ENCODE peak calls at places on chromosomes 3 and 15, in six cellular contexts. B, T, G, X, F and E are unnamed samples.

GRCh38 chr3:23079976-23080375 is 123.2 kb upstream of the UBE2E2 start:
- DNase-seq in B (peak; percentile 15), T (no peak), X (no peak), G (no peak), F (no peak), E (no peak)

GRCh38 chr3:190429681-190430080 is 20.0 kb downstream of the TMEM207 start:
- DNase-seq in X (no peak), B (no peak), G (no peak), T (no peak), F (no peak), E (no peak)

GRCh38 chr3:97647441-97647840 is 117.1 kb upstream of the ARL6 start:
- DNase-seq in X (no peak), G (no peak), B (no peak), F (no peak), T (no peak), E (no peak)

GRCh38 chr3:277873-278272 is 81.3 kb downstream of the CHL1 start:
- DNase-seq in T (no peak), F (no peak), B (no peak), X (no peak), G (no peak), E (no peak)

GRCh38 chr3:72724070-72724469 is 124.2 kb downstream of the SHQ1 start:
- DNase-seq in B (peak; percentile 31), X (no peak), G (no peak), F (no peak), T (no peak), E (no peak)

GRCh38 chr3:161415506-161416231 is 44.4 kb upstream of the SPTSSB start:
- DNase-seq in G (no peak), F (no peak), B (peak; percentile 62), T (no peak), X (no peak), E (peak; percentile 93)

GRCh38 chr3:115912372-115912771 is 289.1 kb downstream of the GAP43 start:
- DNase-seq in T (no peak), F (no peak), B (no peak), X (no peak), G (no peak), E (no peak)

GRCh38 chr3:141486416-141486734 is 452 bp upstream of the RASA2 start:
- DNase-seq in B (no peak), T (no peak), G (no peak), F (no peak), X (peak; percentile 56), E (no peak)

GRCh38 chr3:185733980-185734724 is 90.7 kb downstream of the IGF2BP2 start:
- DNase-seq in B (peak; percentile 82), T (peak; percentile 65), G (peak; percentile 80), F (no peak), X (peak; percentile 63), E (peak; percentile 87)

GRCh38 chr15:59473226-59473625 is 35.2 kb downstream of the FAM81A start:
- DNase-seq in G (no peak), B (no peak), T (no peak), F (no peak), X (no peak), E (peak; percentile 75)

GRCh38 chr15:38690737-38691332 is 126.2 kb upstream of the RASGRP1 start:
- DNase-seq in F (peak; percentile 46), X (peak; percentile 53), B (peak; percentile 68), T (peak; percentile 76), G (peak; percentile 60), E (peak; percentile 84)

GRCh38 chr15:95944193-95944592 is 386.3 kb upstream of the NR2F2 start:
- DNase-seq in T (no peak), G (no peak), F (no peak), X (peak; percentile 17), B (no peak), E (no peak)

GRCh38 chr15:78691167-78691872 is 50.3 kb upstream of the CHRNB4 start:
- DNase-seq in F (no peak), T (no peak), G (no peak), B (no peak), X (no peak), E (peak; percentile 18)

GRCh38 chr15:29825205-29825604 is 2.9 kb upstream of the TJP1 start:
- DNase-seq in F (no peak), T (no peak), X (no peak), B (no peak), G (no peak), E (peak; percentile 53)

GRCh38 chr15:29822100-29822684 is at the start of gene TJP1:
- DNase-seq in B (peak; percentile 84), G (peak; percentile 87), F (no peak), X (peak; percentile 39), T (peak; percentile 77), E (peak; percentile 72)

GRCh38 chr15:29821416-29822099 is 710 bp downstream of the TJP1 start:
- DNase-seq in T (peak; percentile 86), G (peak; percentile 77), B (peak; percentile 89), X (peak; percentile 74), F (no peak), E (peak; percentile 89)

GRCh38 chr15:29820802-29821160 is 1.5 kb downstream of the TJP1 start:
- DNase-seq in F (no peak), G (no peak), X (no peak), B (no peak), T (no peak), E (peak; percentile 55)

GRCh38 chr15:29822685-29823459 is 604 bp upstream of the TJP1 start:
- DNase-seq in F (no peak), X (peak; percentile 66), G (no peak), T (peak; percentile 64), B (peak; percentile 87), E (peak; percentile 87)
- TF ChIP-seq JUN in F (no peak), X (no peak), G (no peak), T (no peak), B (no peak), E (no peak)

GRCh38 chr3:41448396-41448795 is 249.1 kb downstream of the CTNNB1 start:
- DNase-seq in B (no peak), T (no peak), G (no peak), X (no peak), F (no peak), E (no peak)
- TF ChIP-seq CTCF in B (no peak), T (no peak), G (peak; percentile 12), X (peak; percentile 30), F (peak; percentile 42), E (no peak)

DNA sequence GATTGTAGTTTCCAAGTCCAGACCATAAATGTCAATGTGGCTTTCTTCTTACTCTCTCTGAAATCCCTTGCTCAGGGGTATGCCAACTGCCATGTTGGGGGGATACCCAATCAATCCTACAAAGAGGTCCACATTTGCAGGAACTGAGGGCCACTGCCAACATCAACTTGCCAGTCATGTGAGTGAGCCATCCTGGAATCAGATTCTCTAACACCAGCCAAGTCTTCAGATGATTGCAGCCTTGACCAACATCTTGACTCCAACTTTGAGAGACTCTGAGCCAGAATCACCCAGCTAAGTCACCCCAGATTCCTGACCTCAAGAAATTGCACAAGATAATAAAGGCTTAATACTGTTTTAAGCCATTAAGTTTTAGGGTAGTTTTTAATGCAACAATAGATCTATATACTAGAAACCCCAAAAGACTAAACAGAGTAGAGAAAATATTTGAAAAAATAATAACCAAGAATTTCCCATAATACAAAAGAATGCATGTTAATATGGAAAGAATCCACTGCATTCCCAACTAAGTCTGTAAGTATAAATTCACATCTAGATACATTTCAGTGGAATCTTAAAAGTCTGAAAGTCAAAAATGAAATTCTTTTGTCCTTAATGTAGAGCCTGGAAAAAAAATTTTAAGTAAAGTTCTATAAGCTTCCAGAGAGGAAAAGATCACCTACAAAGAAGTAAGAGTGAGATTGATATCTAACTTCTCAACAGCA is 22.4 kb downstream of the ISG20 start:
- DNase-seq in B (no peak), G (no peak), X (no peak), T (no peak), F (no peak), E (no peak)
- TF ChIP-seq JUN in B (no peak), G (no peak), X (no peak), T (no peak), F (no peak), E (no peak)

GRCh38 chr3:148642214-148642613 is 55.5 kb upstream of the AGTR1 start:
- DNase-seq in F (no peak), G (no peak), B (no peak), X (no peak), T (no peak), E (no peak)

GRCh38 chr3:148642616-148643015 is 55.1 kb upstream of the AGTR1 start:
- DNase-seq in G (no peak), T (no peak), F (no peak), B (peak; percentile 33), X (no peak), E (no peak)

GRCh38 chr3:148641712-148642111 is 56.0 kb upstream of the AGTR1 start:
- DNase-seq in T (no peak), B (no peak), X (no peak), G (no peak), F (no peak), E (no peak)

GRCh38 chr3:148646126-148646660 is 51.5 kb upstream of the AGTR1 start:
- DNase-seq in F (no peak), T (no peak), B (no peak), G (no peak), X (no peak), E (no peak)

DNA sequence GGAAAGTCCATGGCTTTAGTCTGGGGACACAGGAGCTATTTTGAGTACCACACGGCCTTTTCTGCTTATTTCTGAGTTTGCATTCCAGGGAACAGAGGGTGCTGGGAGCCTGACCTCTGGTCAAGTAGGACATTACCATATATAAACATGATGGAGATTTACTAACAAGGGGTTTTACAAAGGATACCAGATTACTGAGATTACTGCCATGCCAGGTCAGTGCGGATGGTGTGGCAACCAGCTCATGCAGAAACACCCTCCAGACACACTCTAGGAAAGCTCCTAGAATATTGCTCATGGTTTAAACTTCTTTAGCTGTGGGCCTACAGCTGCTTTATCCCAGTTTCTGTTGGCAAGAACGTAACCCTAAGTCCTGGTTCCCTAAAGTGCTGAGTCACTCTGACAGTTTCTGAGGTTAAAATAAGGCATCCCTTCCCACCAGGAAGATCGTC is 54.3 kb upstream of the AGTR1 start:
- DNase-seq in T (no peak), B (peak; percentile 80), G (no peak), F (no peak), X (no peak), E (no peak)
- TF ChIP-seq CTCF in T (no peak), B (no peak), G (no peak), F (no peak), X (no peak), E (no peak)

GRCh38 chr3:90092994-90093393 is 985.6 kb downstream of the EPHA3 start:
- DNase-seq in B (peak; percentile 12), F (no peak), X (peak; percentile 13), T (no peak), G (no peak), E (no peak)

DNA sequence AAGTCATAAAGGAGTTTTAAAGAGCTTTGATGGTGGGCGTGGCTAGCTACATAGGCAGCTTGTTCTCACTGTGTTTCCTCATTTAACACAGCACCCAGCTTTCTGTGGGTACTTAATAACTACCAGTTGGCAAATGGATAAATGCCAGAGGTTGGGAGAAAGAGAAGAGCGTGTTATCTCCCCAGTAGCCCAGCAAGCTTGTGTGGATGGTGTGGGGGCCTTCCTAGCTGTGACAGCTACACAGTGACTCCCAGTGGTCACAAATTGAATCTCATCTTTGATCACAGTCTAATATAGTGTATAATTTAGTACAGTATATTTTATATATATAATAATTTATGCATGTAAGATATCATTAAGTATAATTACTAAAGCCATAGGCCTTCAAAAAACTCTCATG is 984.1 kb downstream of the EPHA3 start:
- DNase-seq in F (no peak), G (no peak), X (peak; percentile 2), B (peak; percentile 26), T (peak; percentile 25), E (no peak)
- TF ChIP-seq JUN in F (no peak), G (no peak), X (no peak), B (no peak), T (no peak), E (no peak)

GRCh38 chr15:100350434-100351226 is 8.9 kb upstream of the ADAMTS17 start:
- DNase-seq in F (no peak), T (no peak), B (peak; percentile 90), X (peak; percentile 90), G (no peak), E (no peak)
- TF ChIP-seq CTCF in F (no peak), T (no peak), B (no peak), X (no peak), G (no peak), E (no peak)